ENCODE peak calls at places on chromosomes 6 and 20, in four cellular contexts. Y, A, P and S are unnamed samples.

GRCh38 chr6:170210026-170210390 is 80.9 kb downstream of the DLL1 start:
- DNase-seq in P (no peak), A (no peak), Y (peak), S (peak)

GRCh38 chr20:62489186-62489939 is 13.6 kb upstream of the GATA5 start:
- DNase-seq in Y (no peak), A (no peak), P (peak), S (no peak)

GRCh38 chr20:45300961-45301360 is 5.7 kb upstream of the RBPJL start:
- DNase-seq in Y (no peak), A (no peak), P (peak), S (no peak)

GRCh38 chr6:82362868-82363267 is 749 bp upstream of the TPBG start:
- DNase-seq in A (no peak), P (no peak), Y (no peak), S (no peak)

GRCh38 chr6:21902766-21903165 is 309.2 kb downstream of the SOX4 start:
- DNase-seq in Y (no peak), A (no peak), P (no peak), S (no peak)

GRCh38 chr6:153215242-153215641 is 84.2 kb upstream of the RGS17 start:
- DNase-seq in A (no peak), Y (no peak), P (no peak), S (no peak)

GRCh38 chr20:53826090-53826489 is 232.5 kb upstream of the ZNF217 start:
- DNase-seq in A (no peak), Y (no peak), P (no peak), S (no peak)

GRCh38 chr20:11716239-11716944 is 201.3 kb upstream of the BTBD3 start:
- DNase-seq in Y (no peak), A (no peak), P (peak), S (no peak)

GRCh38 chr6:26392932-26393636 is 9.0 kb upstream of the BTN3A1 start:
- DNase-seq in A (no peak), P (peak), Y (peak), S (no peak)

GRCh38 chr6:91569071-91569470 is 982.2 kb upstream of the MAP3K7 start:
- DNase-seq in P (no peak), Y (no peak), A (no peak), S (no peak)

GRCh38 chr6:16759181-16759645 is 2.0 kb downstream of the ATXN1 start:
- DNase-seq in A (no peak), Y (no peak), P (no peak), S (no peak)

GRCh38 chr6:153023977-153024376 is 21.5 kb upstream of the MTRF1L start:
- DNase-seq in P (no peak), Y (no peak), A (no peak), S (no peak)

GRCh38 chr20:45510242-45510862 is 5.1 kb downstream of the SPINT3 start:
- DNase-seq in P (no peak), Y (no peak), A (no peak), S (no peak)

GRCh38 chr20:5714261-5715041 is 35.8 kb upstream of the SHLD1 start:
- DNase-seq in P (peak), A (no peak), Y (no peak), S (no peak)

GRCh38 chr20:8454137-8454712 is 322.2 kb downstream of the PLCB1 start:
- DNase-seq in P (no peak), A (peak), Y (no peak), S (no peak)

GRCh38 chr6:22145823-22146379 is 150.9 kb downstream of the PRL start:
- DNase-seq in P (peak), Y (no peak), A (no peak), S (no peak)

GRCh38 chr6:3230275-3231212 is 3.1 kb upstream of the TUBB2B start:
- DNase-seq in P (no peak), Y (no peak), A (no peak), S (no peak)

GRCh38 chr20:62896526-62896925 is 29.8 kb downstream of the DIDO1 start:
- DNase-seq in Y (no peak), P (no peak), A (no peak), S (no peak)

GRCh38 chr20:17431621-17432364 is 99.4 kb downstream of the BFSP1 start:
- DNase-seq in Y (peak), A (no peak), P (peak), S (peak)

GRCh38 chr6:44494011-44494501 is 106.5 kb downstream of the CDC5L start:
- DNase-seq in P (peak), A (no peak), Y (peak), S (no peak)

GRCh38 chr6:161750677-161751076 is 476.8 kb upstream of the AGPAT4 start:
- DNase-seq in Y (no peak), P (no peak), A (no peak), S (no peak)

GRCh38 chr6:313917-314316 is 21.6 kb downstream of the DUSP22 start:
- DNase-seq in A (no peak), Y (peak), P (no peak), S (no peak)

GRCh38 chr6:107132330-107132954 is 17.1 kb upstream of the BEND3 start:
- DNase-seq in A (no peak), Y (no peak), P (peak), S (no peak)

GRCh38 chr6:33950891-33951889 is 147.4 kb upstream of the MLN start:
- DNase-seq in P (no peak), A (no peak), Y (no peak), S (no peak)

GRCh38 chr6:10412948-10413849 is 1.7 kb downstream of the TFAP2A start:
- DNase-seq in Y (no peak), P (no peak), A (no peak), S (peak)

GRCh38 chr6:151209071-151209831 is 30.5 kb upstream of the AKAP12 start:
- DNase-seq in Y (no peak), P (no peak), A (no peak), S (no peak)

GRCh38 chr6:152154559-152155356 is 347.3 kb downstream of the ESR1 start:
- DNase-seq in Y (no peak), P (no peak), A (no peak), S (no peak)

GRCh38 chr6:37987008-37987407 is 167.5 kb downstream of the ZFAND3 start:
- DNase-seq in Y (no peak), P (no peak), A (no peak), S (no peak)

GRCh38 chr20:10502098-10502526 is 67.0 kb downstream of the SLX4IP start:
- DNase-seq in P (no peak), A (no peak), Y (no peak), S (no peak)

GRCh38 chr6:144744720-144745119 is 459.6 kb downstream of the UTRN start:
- DNase-seq in A (no peak), P (no peak), Y (no peak), S (no peak)

GRCh38 chr20:3106658-3107463 is 22.3 kb upstream of the AVP start:
- DNase-seq in A (no peak), P (no peak), Y (no peak), S (no peak)
- TF ChIP-seq EP300 in A (no peak), P (no peak), Y (no peak), S (no peak)

DNA sequence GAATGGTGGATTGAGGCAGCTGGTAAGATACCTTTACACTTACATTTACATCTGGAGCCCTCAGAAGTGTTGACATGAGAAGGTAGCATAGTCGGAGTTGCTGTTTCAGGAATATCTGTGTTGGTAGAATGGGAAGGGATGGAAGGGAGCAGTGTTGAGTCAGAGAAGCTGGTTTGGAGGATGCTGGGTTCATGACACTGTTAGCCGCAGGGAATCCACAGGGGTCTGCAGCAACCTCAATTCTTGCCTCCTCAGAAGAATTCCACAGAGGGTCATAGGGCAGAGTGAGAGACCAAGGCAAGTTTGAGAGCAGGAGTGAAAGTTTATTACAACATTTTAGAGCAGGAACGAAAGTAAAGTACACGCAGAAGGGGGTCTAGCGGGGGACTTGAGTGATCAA is 536.8 kb downstream of the QKI start:
- DNase-seq in Y (no peak), P (no peak), A (no peak), S (no peak)
- TF ChIP-seq POLR2AphosphoS5 in Y (no peak), P (no peak), A (no peak), S (no peak)

GRCh38 chr6:84065718-84066290 is 32.2 kb downstream of the MRAP2 start:
- DNase-seq in Y (no peak), A (no peak), P (no peak), S (no peak)
- TF ChIP-seq EP300 in Y (no peak), A (no peak), P (no peak), S (no peak)

GRCh38 chr6:35719830-35720733 is 16.8 kb upstream of the ARMC12 start:
- DNase-seq in P (no peak), Y (peak), A (peak), S (no peak)
- TF ChIP-seq POLR2AphosphoS5 in P (no peak), Y (peak), A (peak), S (no peak)